ENCODE peak calls at places on chromosomes 4 and X, in seven cellular contexts. G is fibroblast of mammary gland, U is ovary, Y is brain microvascular endothelial cell, V is transverse colon, B is tibial nerve, D is stomach. N is an unnamed sample.

GRCh38 chr4:41418444-41418843 is 119.5 kb upstream of the LIMCH1 start:
- DNase-seq in U (peak), V (peak), B (no peak), Y (no peak), D (no peak), G (no peak), N (peak)

GRCh38 chr4:61201562-61202099 is 1.5 kb downstream of the ADGRL3 start:
- DNase-seq in Y (no peak), V (no peak), B (no peak), D (no peak), G (no peak), U (no peak), N (peak)

GRCh38 chr4:83728191-83728590 is 192.3 kb downstream of the GPAT3 start:
- DNase-seq in D (no peak), U (no peak), G (no peak), Y (no peak), V (no peak), B (no peak), N (no peak)

GRCh38 chr4:84327526-84327925 is 171.6 kb downstream of the NKX6-1 start:
- DNase-seq in Y (no peak), U (no peak), B (no peak), G (no peak), D (no peak), V (no peak), N (no peak)

GRCh38 chrX:11474576-11474975 is 181.4 kb downstream of the AMELX start:
- DNase-seq in D (no peak), V (no peak), U (no peak), Y (no peak), G (peak), B (no peak), N (peak)

GRCh38 chrX:2264179-2265030 is 236.4 kb downstream of the DHRSX start:
- DNase-seq in U (no peak), V (no peak), B (no peak), Y (no peak), D (no peak), G (no peak), N (no peak)

GRCh38 chr4:161010227-161010626 is 1153.6 kb downstream of the FSTL5 start:
- DNase-seq in U (no peak), V (no peak), D (no peak), Y (no peak), B (no peak), G (no peak), N (no peak)

GRCh38 chr4:107034091-107034698 is 1.9 kb downstream of the DKK2 start:
- DNase-seq in U (no peak), V (peak), B (peak), Y (peak), D (no peak), G (peak), N (peak)

GRCh38 chr4:151979835-151980234 is 219.0 kb upstream of the GATB start:
- DNase-seq in Y (no peak), D (no peak), U (no peak), B (no peak), V (no peak), G (no peak), N (no peak)

GRCh38 chrX:40644175-40644574 is 3.2 kb downstream of the CXorf38 start:
- DNase-seq in Y (peak), G (peak), V (no peak), B (peak), U (no peak), D (no peak), N (peak)

GRCh38 chrX:40521868-40522450 is 58.8 kb upstream of the ATP6AP2 start:
- DNase-seq in U (no peak), D (no peak), G (no peak), B (no peak), Y (no peak), V (no peak), N (no peak)

GRCh38 chrX:20729421-20729820 is 462.7 kb upstream of the RPS6KA3 start:
- DNase-seq in G (peak), D (no peak), U (no peak), V (no peak), Y (no peak), B (no peak), N (peak)

GRCh38 chr4:13920901-13921300 is 293.4 kb upstream of the BOD1L1 start:
- DNase-seq in V (peak), B (peak), U (peak), G (peak), Y (peak), D (no peak), N (peak)

GRCh38 chr4:118799235-118799932 is 36.5 kb downstream of the SEC24D start:
- DNase-seq in Y (no peak), U (no peak), B (no peak), V (no peak), G (peak), D (no peak), N (no peak)

GRCh38 chr4:186240848-186241491 is 13.7 kb downstream of the KLKB1 start:
- DNase-seq in Y (no peak), V (no peak), U (no peak), D (no peak), B (no peak), G (no peak), N (no peak)

GRCh38 chrX:113929004-113929403 is 654.9 kb upstream of the HTR2C start:
- DNase-seq in G (peak), Y (peak), B (no peak), V (peak), U (no peak), D (peak), N (peak)

GRCh38 chrX:54044877-54045328 is 630 bp upstream of the PHF8 start:
- DNase-seq in B (no peak), G (no peak), V (no peak), Y (no peak), U (no peak), D (no peak), N (no peak)

GRCh38 chr4:169993531-169993930 is 32.7 kb downstream of the MFAP3L start:
- DNase-seq in D (no peak), G (no peak), V (no peak), B (peak), U (no peak), Y (no peak), N (no peak)

GRCh38 chr4:188934320-188934975 is 795.2 kb downstream of the TRIML1 start:
- DNase-seq in Y (peak), B (no peak), V (no peak), D (no peak), U (no peak), G (peak), N (peak)

GRCh38 chr4:1593881-1594345 is 90.2 kb downstream of the FAM53A start:
- DNase-seq in Y (no peak), D (no peak), G (no peak), V (no peak), U (no peak), B (no peak), N (no peak)

GRCh38 chrX:94655180-94655579 is 981.2 kb downstream of the FAM133A start:
- DNase-seq in U (no peak), G (no peak), Y (no peak), D (no peak), B (no peak), V (no peak), N (no peak)

GRCh38 chr4:169612869-169613859 is 781 bp upstream of the NEK1 start:
- DNase-seq in V (peak), U (peak), G (peak), D (peak), Y (peak), B (peak), N (peak)

GRCh38 chr4:128470492-128471053 is 183.0 kb upstream of the PGRMC2 start:
- DNase-seq in Y (no peak), U (no peak), D (no peak), V (no peak), B (no peak), G (no peak), N (no peak)

GRCh38 chr4:38914859-38915258 is 47.3 kb downstream of the FAM114A1 start:
- DNase-seq in V (no peak), Y (no peak), G (no peak), D (no peak), B (no peak), U (no peak), N (no peak)

GRCh38 chr4:107736924-107737448 is 17.0 kb upstream of the PAPSS1 start:
- DNase-seq in U (no peak), V (peak), B (no peak), D (no peak), Y (no peak), G (peak), N (peak)

GRCh38 chr4:139658983-139659382 is 6.6 kb upstream of the MGST2 start:
- DNase-seq in G (no peak), D (no peak), Y (no peak), V (no peak), B (no peak), U (no peak), N (no peak)

GRCh38 chr4:55303818-55304217 is 42.2 kb upstream of the SRD5A3 start:
- DNase-seq in D (no peak), V (no peak), B (no peak), Y (peak), G (peak), U (no peak), N (peak)

GRCh38 chr4:55358668-55359067 is 12.6 kb downstream of the SRD5A3 start:
- DNase-seq in G (peak), V (no peak), D (no peak), B (no peak), U (no peak), Y (peak), N (peak)

GRCh38 chr4:77493120-77493767 is 112.4 kb upstream of the CXCL13 start:
- DNase-seq in B (no peak), U (no peak), D (no peak), V (no peak), G (no peak), Y (no peak), N (no peak)

GRCh38 chrX:43654431-43655150 is 1.5 kb upstream of the MAOA start:
- DNase-seq in G (peak), Y (peak), B (peak), D (peak), U (peak), V (peak), N (peak)

GRCh38 chr4:4697584-4697983 is 155.7 kb upstream of the STX18 start:
- DNase-seq in D (no peak), Y (no peak), G (no peak), U (no peak), V (no peak), B (no peak), N (no peak)

GRCh38 chr4:24794916-24795665 is at the start of gene SOD3:
- DNase-seq in G (peak), D (peak), B (peak), U (peak), V (peak), Y (peak), N (peak)

GRCh38 chr4:126592088-126592487 is 1040.7 kb upstream of the INTU start:
- DNase-seq in B (no peak), D (no peak), G (peak), Y (no peak), V (no peak), U (no peak), N (peak)

GRCh38 chr4:94253036-94253435 is 45.4 kb downstream of the SMARCAD1 start:
- DNase-seq in B (no peak), D (no peak), U (no peak), G (peak), Y (peak), V (no peak), N (peak)

GRCh38 chrX:103477496-103477895 is 41.8 kb downstream of the RAB40A start:
- DNase-seq in G (peak), Y (no peak), D (no peak), V (no peak), U (no peak), B (no peak), N (no peak)

GRCh38 chr4:174334628-174335027 is 50.9 kb downstream of the CEP44 start:
- DNase-seq in D (no peak), Y (no peak), B (no peak), G (no peak), V (no peak), U (no peak), N (no peak)

GRCh38 chr4:186486172-186486571 is 69.2 kb downstream of the MTNR1A start:
- DNase-seq in G (no peak), U (no peak), V (no peak), Y (no peak), D (no peak), B (no peak), N (peak)

DNA sequence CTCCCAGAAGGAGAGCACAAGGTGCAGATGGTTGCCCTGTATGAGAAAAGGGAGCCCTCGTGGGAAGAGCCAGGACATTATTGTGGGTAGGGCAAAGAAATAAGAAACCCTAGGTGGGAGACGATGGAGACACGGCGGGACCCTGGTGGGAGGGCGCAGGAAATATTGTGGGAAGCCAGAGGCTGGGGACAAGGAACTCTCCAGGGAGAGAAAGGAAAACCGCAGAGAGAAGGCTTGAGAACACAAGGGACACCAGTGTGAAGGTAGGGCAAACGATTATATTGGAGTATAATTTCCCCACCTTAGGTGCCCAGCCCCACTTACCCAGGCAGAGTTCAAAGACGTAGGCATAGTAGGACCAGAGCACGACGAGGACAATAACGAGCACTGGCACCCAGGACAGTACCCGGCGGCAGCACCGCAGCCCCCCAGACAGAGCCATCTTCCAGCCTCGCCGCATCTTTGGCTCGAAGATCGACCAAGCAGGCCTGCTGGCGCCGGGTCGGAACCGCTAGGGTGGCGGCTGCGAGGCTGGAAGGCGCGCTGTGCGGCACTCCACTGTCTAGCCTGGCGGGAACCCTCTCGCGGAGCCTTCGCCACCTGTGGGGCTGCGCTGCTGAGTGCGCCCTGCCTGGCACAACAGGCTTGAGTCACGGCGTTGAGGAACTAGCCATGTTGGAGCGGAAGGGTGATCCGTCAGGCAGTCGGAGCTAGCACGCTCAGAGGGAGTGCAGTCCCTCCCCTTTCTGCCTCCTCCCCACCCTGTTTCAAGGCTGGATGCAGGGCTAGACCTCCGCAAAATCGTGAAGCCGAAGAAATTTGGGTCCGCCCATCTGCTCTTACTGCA is at the start of gene ZDHHC15:
- DNase-seq in Y (peak), G (peak), V (peak), B (peak), D (peak), U (peak), N (peak)
- H3K4me3 ChIP-seq in Y (no peak), G (no peak), V (peak), B (peak), D (peak), U (peak), N (no peak)

DNA sequence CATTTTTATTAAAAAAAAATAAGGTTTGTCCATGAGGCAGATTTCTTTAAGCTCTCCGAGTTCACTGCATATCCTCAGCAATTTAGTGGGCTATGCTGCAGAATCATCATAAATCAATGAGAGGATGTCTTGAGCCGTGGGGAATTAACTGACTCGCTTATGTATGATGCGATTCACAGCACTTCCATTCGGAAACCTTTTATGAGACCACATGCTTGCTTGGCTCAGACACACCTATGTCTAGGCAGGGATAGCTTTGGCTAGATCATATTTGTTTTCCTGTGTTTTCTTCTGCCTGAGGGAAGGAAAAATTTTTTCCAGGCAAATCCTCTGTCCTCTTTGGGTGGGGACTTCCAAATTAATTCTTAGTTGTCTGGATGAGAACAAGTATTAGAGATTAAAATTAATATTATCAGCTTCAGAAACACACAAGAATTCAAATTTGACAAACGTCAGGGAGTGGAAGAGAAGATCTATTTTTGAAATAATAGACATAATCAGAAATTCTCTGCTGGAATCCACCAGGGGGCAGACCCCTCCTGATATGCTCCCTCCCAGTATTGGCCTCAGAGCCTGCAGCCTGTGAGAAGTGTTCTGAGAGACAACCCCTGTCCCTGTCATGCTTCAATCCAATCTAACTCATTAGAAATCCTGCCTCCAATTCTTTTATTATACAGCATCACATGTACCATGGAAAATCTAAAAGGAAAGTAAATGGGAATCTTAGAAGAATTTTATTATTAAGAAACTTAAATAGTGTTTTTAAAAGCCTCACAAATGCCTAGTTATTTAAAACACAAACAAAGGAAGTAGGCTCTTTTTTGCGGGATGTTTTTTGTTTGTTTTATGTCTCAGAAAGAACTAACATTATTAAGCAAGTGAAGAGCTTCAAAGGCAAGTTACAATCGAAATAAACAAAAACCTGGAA is 345.1 kb upstream of the TACR3 start:
- DNase-seq in B (peak), U (peak), D (peak), V (peak), G (peak), Y (peak), N (peak)
- H3K4me3 ChIP-seq in B (no peak), U (no peak), D (no peak), V (no peak), G (no peak), Y (no peak), N (no peak)

GRCh38 chrX:49040376-49040955 is 2.7 kb downstream of the TFE3 start:
- DNase-seq in D (no peak), Y (peak), B (no peak), U (no peak), V (no peak), G (peak), N (peak)
- H3K4me3 ChIP-seq in D (peak), Y (peak), B (no peak), U (peak), V (no peak), G (peak), N (peak)

GRCh38 chr4:159106636-159107035 is 3.8 kb downstream of the RAPGEF2 start:
- DNase-seq in Y (no peak), V (no peak), B (no peak), U (no peak), D (no peak), G (peak), N (no peak)
- H3K4me3 ChIP-seq in Y (no peak), V (no peak), B (no peak), U (no peak), D (no peak), G (no peak), N (no peak)

GRCh38 chr4:163610642-163611041 is 116.2 kb downstream of the TMA16 start:
- DNase-seq in B (no peak), V (no peak), G (no peak), U (no peak), D (no peak), Y (no peak), N (no peak)

GRCh38 chr4:163607292-163607691 is 112.8 kb downstream of the TMA16 start:
- DNase-seq in V (no peak), B (no peak), Y (no peak), D (no peak), U (no peak), G (no peak), N (no peak)

GRCh38 chr4:163606885-163607284 is 112.4 kb downstream of the TMA16 start:
- DNase-seq in B (no peak), Y (no peak), D (no peak), U (no peak), G (no peak), V (no peak), N (no peak)

GRCh38 chr4:163611172-163611571 is 116.7 kb downstream of the TMA16 start:
- DNase-seq in D (no peak), G (no peak), V (no peak), Y (no peak), U (no peak), B (no peak), N (no peak)

GRCh38 chr4:163609046-163609445 is 114.6 kb downstream of the TMA16 start:
- DNase-seq in V (no peak), G (no peak), D (no peak), Y (no peak), B (no peak), U (no peak), N (no peak)
- H3K4me3 ChIP-seq in V (no peak), G (no peak), D (no peak), Y (no peak), B (no peak), U (no peak), N (no peak)